ENCODE peak calls at places on chromosomes 6 and 20, in four cellular contexts. One of them, this sample, is unnamed.

GRCh38 chr6:160005861-160006540 is 37.1 kb downstream of the IGF2R start:
- DNase-seq in HepG2: no peak
- DNase-seq in GM12878: no peak
- DNase-seq in K562: no peak
- DNase-seq in this sample: no peak

GRCh38 chr6:53896237-53896636 is 101.4 kb downstream of the LRRC1 start:
- DNase-seq in HepG2: peak
- DNase-seq in K562: no peak
- DNase-seq in GM12878: no peak
- DNase-seq in this sample: no peak

GRCh38 chr6:130613176-130613575 is 214.0 kb upstream of the SMLR1 start:
- DNase-seq in HepG2: no peak
- DNase-seq in K562: no peak
- DNase-seq in GM12878: no peak
- DNase-seq in this sample: no peak

GRCh38 chr6:43383021-43383667 is 13.7 kb upstream of the ZNF318 start:
- DNase-seq in GM12878: no peak
- DNase-seq in HepG2: no peak
- DNase-seq in K562: no peak
- DNase-seq in this sample: no peak

GRCh38 chr6:13589801-13590200 is 15.4 kb downstream of the SIRT5 start:
- DNase-seq in GM12878: no peak
- DNase-seq in HepG2: no peak
- DNase-seq in K562: no peak
- DNase-seq in this sample: no peak

GRCh38 chr6:170084166-170084730 is 206.6 kb downstream of the DLL1 start:
- DNase-seq in GM12878: no peak
- DNase-seq in K562: no peak
- DNase-seq in HepG2: no peak
- DNase-seq in this sample: no peak

GRCh38 chr6:88908598-88909548 is 54.5 kb downstream of the RNGTT start:
- DNase-seq in HepG2: no peak
- DNase-seq in GM12878: no peak
- DNase-seq in K562: no peak
- DNase-seq in this sample: no peak

GRCh38 chr20:17723301-17723691 is 23.5 kb downstream of the BANF2 start:
- DNase-seq in K562: no peak
- DNase-seq in HepG2: no peak
- DNase-seq in GM12878: no peak
- DNase-seq in this sample: no peak

DNA sequence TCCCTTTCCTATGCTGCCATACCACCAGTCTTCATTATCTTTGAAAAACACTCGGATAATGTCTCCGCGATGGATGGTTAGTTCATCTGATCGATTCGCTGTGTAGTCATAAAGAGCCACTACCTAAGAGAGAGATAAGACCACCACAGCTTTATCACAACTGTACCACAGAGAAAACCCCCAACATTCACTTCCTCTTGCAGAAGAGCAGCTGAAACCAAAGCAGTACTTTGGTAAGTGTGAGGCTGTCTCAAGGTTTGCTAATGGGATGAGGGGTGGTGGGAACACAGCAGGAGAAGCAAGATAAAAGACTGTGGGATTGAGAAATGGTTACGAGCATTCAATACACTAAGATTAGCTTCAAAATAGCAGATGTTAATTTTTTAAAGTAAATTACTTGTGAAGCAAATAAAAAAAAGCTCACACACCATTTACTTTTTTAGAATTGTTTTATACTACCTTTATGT is 142.1 kb downstream of the MYB start:
- DNase-seq in GM12878: peak
- DNase-seq in HepG2: no peak
- DNase-seq in K562: peak
- DNase-seq in this sample: peak
- TF ChIP-seq BHLHE40 in GM12878: peak
- TF ChIP-seq BHLHE40 in HepG2: no peak
- TF ChIP-seq BHLHE40 in K562: peak
- TF ChIP-seq BHLHE40 in this sample: no peak

GRCh38 chr6:151765444-151765886 is 42.0 kb upstream of the ESR1 start:
- DNase-seq in HepG2: peak
- DNase-seq in K562: peak
- DNase-seq in GM12878: no peak
- DNase-seq in this sample: peak
- TF ChIP-seq TARDBP in HepG2: no peak
- TF ChIP-seq TARDBP in K562: no peak
- TF ChIP-seq TARDBP in GM12878: no peak
- TF ChIP-seq TARDBP in this sample: no peak

DNA sequence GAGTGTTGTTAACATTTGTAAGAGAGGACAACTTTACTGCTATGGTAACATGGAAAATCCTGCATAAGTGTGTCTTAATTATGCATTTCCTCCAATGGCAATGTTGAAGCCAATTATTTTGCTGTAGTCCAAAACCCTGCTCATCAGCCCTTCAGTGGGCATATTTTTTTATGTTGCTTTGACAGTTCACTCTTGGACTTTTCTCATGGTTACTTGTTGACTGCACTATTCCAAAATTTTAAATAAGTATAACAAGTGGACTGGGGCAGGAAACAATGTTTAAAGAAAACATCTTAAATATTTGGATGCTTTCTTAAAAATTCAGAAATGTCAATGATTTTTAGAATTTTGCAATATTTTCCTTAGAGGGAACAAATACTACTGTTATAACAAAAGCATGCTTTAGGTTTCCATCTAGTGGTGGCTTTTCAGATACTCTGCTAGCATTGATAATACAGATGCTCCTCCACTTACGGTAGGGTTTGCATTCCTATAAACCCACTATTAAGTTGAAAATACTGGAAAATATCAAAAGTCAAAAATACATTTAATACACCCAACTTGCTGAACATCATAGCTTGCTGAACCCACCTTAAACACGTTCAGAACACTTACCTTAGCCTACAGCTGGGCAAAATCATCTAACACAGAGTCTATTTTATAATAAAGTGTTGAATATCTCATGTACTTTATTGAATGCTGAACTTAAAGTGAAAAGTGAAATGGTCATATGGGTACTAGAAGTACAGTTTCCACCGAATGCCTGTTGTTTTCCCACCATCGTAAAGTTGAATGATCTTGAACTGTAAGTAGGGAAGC is 86.4 kb downstream of the ADGRG6 start:
- DNase-seq in GM12878: no peak
- DNase-seq in HepG2: peak
- DNase-seq in K562: peak
- DNase-seq in this sample: peak
- TF ChIP-seq FOXM1 in GM12878: no peak
- TF ChIP-seq FOXM1 in HepG2: no peak
- TF ChIP-seq FOXM1 in K562: no peak
- TF ChIP-seq FOXM1 in this sample: no peak

DNA sequence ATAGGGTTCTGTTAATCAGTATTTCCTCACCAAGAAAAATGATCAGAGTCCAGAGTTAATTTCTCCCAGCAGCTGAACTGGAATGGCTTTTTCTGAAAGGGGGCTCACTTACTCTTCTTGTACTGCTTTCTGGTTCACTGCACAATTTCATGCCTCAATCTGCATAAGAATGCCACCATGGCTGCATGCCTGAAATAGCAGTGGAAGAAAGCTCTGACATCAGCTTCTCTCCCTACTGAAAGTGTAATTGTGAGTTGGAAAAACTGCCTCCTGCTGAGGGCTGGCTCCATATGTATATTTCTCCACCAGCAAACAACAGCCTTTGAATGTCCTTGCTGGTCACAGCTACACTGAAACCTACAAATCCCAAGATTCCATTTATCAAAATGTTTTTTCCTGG is 1027.2 kb upstream of the GJE1 start:
- DNase-seq in HepG2: no peak
- DNase-seq in K562: no peak
- DNase-seq in GM12878: no peak
- DNase-seq in this sample: peak
- TF ChIP-seq BHLHE40 in HepG2: no peak
- TF ChIP-seq BHLHE40 in K562: no peak
- TF ChIP-seq BHLHE40 in GM12878: no peak
- TF ChIP-seq BHLHE40 in this sample: no peak

DNA sequence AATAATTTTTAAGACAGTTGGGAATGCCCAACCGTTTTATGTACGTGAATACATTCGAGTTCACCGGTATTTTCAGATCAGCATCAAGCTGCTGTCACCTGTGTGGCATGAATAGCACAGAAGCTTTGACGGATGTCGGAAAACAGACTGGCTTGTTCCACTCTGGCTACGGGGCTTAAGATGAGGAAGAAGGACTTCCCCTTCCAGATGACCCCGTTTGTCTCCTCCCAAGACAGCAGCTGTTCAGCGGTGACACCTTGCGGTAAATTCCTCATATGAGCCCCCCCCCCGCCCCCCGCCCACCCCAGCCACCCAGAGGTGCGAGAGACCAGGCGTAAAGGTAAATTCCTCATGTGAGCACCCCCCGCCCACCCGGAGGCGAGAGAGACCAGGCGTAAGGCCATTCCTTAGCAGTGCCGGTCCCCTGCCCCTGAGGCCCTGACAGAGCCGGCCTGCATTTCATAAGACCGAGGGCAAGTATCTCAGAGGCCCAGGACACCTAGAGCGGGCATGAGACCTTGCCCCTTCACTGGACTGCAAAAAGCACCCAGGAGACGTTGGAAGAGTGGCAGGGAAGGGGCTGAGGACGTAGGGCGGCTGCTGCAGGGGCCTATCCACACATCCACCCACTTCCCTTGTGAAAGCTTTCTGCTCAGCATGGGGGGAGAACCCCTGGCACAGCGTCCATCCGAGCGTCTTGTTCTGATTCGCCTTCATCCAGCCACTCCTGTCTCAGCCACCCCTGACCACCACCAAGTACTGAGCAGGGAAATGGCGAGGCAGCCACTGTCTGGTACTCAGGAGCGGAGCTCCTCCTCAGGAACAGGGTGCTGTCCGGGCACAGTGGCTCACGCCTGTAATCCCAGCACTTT is 7.3 kb upstream of the PCMTD2 start:
- DNase-seq in K562: peak
- DNase-seq in GM12878: no peak
- DNase-seq in HepG2: no peak
- DNase-seq in this sample: no peak
- TF ChIP-seq TARDBP in K562: no peak
- TF ChIP-seq TARDBP in GM12878: no peak
- TF ChIP-seq TARDBP in HepG2: no peak
- TF ChIP-seq TARDBP in this sample: no peak

DNA sequence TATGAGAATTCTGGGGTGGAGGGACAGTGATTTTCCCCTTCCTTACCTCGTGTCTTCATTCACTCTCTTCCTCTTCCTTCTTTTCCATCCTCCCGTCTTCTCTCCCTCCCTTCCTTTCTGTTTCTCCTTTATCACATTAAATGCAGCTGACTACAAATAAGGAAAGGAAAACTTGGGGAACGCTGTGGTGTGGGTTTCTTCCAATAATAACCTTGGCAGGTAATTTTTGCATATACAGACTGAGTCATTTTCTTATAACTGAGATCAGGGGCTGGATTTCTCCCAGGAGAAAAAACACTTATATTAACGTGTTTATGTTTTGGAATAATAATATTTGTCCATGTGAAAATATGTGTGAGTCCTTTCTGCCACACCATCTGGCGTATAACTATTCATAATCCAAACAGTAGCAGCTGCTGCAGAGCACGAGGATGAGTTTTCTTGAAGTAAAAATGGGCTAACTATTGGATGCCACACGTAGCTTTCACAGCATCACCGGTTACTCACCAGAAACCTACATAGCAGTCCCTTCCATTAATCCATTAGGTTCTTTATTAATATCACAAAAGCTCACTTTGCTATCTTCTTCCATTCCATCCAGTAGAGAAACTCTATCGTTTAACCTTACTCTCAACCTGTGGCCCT is 139.2 kb upstream of the SASH1 start:
- DNase-seq in GM12878: no peak
- DNase-seq in HepG2: no peak
- DNase-seq in K562: no peak
- DNase-seq in this sample: no peak
- TF ChIP-seq FOXM1 in GM12878: no peak
- TF ChIP-seq FOXM1 in HepG2: no peak
- TF ChIP-seq FOXM1 in K562: no peak
- TF ChIP-seq FOXM1 in this sample: no peak

GRCh38 chr6:157811476-157812173 is 11.4 kb upstream of the SNX9 start:
- DNase-seq in HepG2: no peak
- DNase-seq in GM12878: no peak
- DNase-seq in K562: peak
- DNase-seq in this sample: no peak
- TF ChIP-seq BHLHE40 in HepG2: no peak
- TF ChIP-seq BHLHE40 in GM12878: no peak
- TF ChIP-seq BHLHE40 in K562: peak
- TF ChIP-seq BHLHE40 in this sample: no peak

GRCh38 chr20:64102647-64103354 is 4.6 kb downstream of the NPBWR2 start:
- DNase-seq in GM12878: no peak
- DNase-seq in HepG2: no peak
- DNase-seq in K562: no peak
- DNase-seq in this sample: peak
- TF ChIP-seq TARDBP in GM12878: no peak
- TF ChIP-seq TARDBP in HepG2: no peak
- TF ChIP-seq TARDBP in K562: no peak
- TF ChIP-seq TARDBP in this sample: no peak